ENCODE peak calls at places on chromosomes 3 and 15, in seven cellular contexts. Z is HepG2, F is right cardiac atrium, D is substantia nigra, A is GM23248, K is sigmoid colon, E is dorsolateral prefrontal cortex. B is an unnamed sample.

GRCh38 chr15:45399381-45400212 is 21.3 kb upstream of the GATM start:
- DNase-seq in Z (peak; percentile 65), F (no peak), A (peak; percentile 80), E (no peak), D (no peak), K (no peak), B (no peak)

GRCh38 chr15:70494861-70495571 is 268.3 kb downstream of the UACA start:
- DNase-seq in A (peak; percentile 94), D (no peak), Z (peak; percentile 43), F (no peak), K (no peak), E (no peak), B (no peak)

GRCh38 chr3:29338981-29339833 is 58.3 kb downstream of the RBMS3 start:
- DNase-seq in E (no peak), D (no peak), K (no peak), A (peak; percentile 65), F (no peak), Z (no peak), B (no peak)

GRCh38 chr3:139893264-139893962 is 41.6 kb upstream of the CLSTN2 start:
- DNase-seq in K (peak; percentile 70), F (peak; percentile 74), D (no peak), Z (no peak), A (no peak), E (no peak), B (peak; percentile 42)

GRCh38 chr3:86990734-86991481 is at the start of gene VGLL3:
- DNase-seq in F (peak; percentile 92), E (no peak), K (peak; percentile 93), Z (no peak), D (no peak), A (peak; percentile 93), B (peak; percentile 85)

GRCh38 chr15:73818308-73818985 is 54.9 kb upstream of the TBC1D21 start:
- DNase-seq in K (no peak), Z (no peak), A (no peak), F (no peak), E (peak; percentile 56), D (no peak), B (no peak)

GRCh38 chr15:31236184-31237041 is 90.2 kb upstream of the KLF13 start:
- DNase-seq in A (peak; percentile 96), K (peak; percentile 96), D (no peak), Z (peak; percentile 64), E (peak; percentile 69), F (peak; percentile 86), B (peak; percentile 80)

GRCh38 chr3:64151335-64151871 is 73.9 kb downstream of the PRICKLE2 start:
- DNase-seq in F (no peak), E (no peak), Z (no peak), K (no peak), D (no peak), A (no peak), B (no peak)

GRCh38 chr3:126414406-126414805 is 19.7 kb downstream of the CFAP100 start:
- DNase-seq in Z (no peak), A (no peak), D (no peak), E (no peak), K (peak; percentile 47), F (no peak), B (no peak)

GRCh38 chr15:34759992-34760391 is 5.2 kb upstream of the GJD2 start:
- DNase-seq in E (no peak), Z (no peak), K (no peak), A (peak; percentile 9), D (no peak), F (no peak), B (no peak)

GRCh38 chr15:95025924-95026728 is 794.8 kb downstream of the MCTP2 start:
- DNase-seq in Z (no peak), D (no peak), K (peak; percentile 65), F (peak; percentile 82), A (peak; percentile 76), E (no peak), B (peak; percentile 56)

GRCh38 chr3:177973241-177973840 is 562.9 kb upstream of the KCNMB2 start:
- DNase-seq in E (no peak), D (no peak), Z (no peak), K (no peak), A (peak; percentile 62), F (no peak), B (no peak)

GRCh38 chr3:111723293-111723963 is 128.3 kb upstream of the ZBED2 start:
- DNase-seq in E (no peak), A (peak; percentile 82), K (no peak), F (no peak), D (no peak), Z (no peak), B (no peak)

GRCh38 chr3:184783309-184783708 is 28.7 kb upstream of the VPS8 start:
- DNase-seq in Z (no peak), A (peak; percentile 30), F (no peak), K (no peak), D (no peak), E (no peak), B (no peak)

GRCh38 chr3:16516695-16517481 is 3.4 kb upstream of the RFTN1 start:
- DNase-seq in F (peak; percentile 71), Z (peak; percentile 33), K (no peak), D (no peak), E (no peak), A (peak; percentile 74), B (peak; percentile 51)

GRCh38 chr3:48607519-48607918 is 1.9 kb downstream of the UQCRC1 start:
- DNase-seq in K (no peak), Z (no peak), F (no peak), A (peak; percentile 52), E (no peak), D (no peak), B (no peak)

GRCh38 chr15:47795864-47796263 is 78.6 kb downstream of the SEMA6D start:
- DNase-seq in A (no peak), Z (no peak), D (no peak), F (no peak), E (no peak), K (no peak), B (no peak)

GRCh38 chr3:159418571-159419526 is 569.8 kb upstream of the IL12A start:
- DNase-seq in D (no peak), F (no peak), E (no peak), K (no peak), A (peak; percentile 60), Z (no peak), B (no peak)

GRCh38 chr15:37995461-37996347 is 61.3 kb downstream of the TMCO5A start:
- DNase-seq in A (peak; percentile 89), E (no peak), K (no peak), F (no peak), Z (peak; percentile 18), D (no peak), B (no peak)

GRCh38 chr3:196632033-196632751 is 7.3 kb upstream of the NRROS start:
- DNase-seq in F (peak; percentile 96), D (peak; percentile 69), Z (peak; percentile 54), E (peak; percentile 67), A (peak; percentile 90), K (peak; percentile 87), B (peak; percentile 63)

GRCh38 chr3:57770121-57770828 is 14.2 kb downstream of the SLMAP start:
- DNase-seq in F (no peak), Z (no peak), K (no peak), D (no peak), E (no peak), A (no peak), B (no peak)
- H3K27ac ChIP-seq in F (no peak overlapping the region), Z (peak overlapping the region; percentile 21), K (no peak overlapping the region), D (no peak overlapping the region), E (no peak overlapping the region), A (no peak overlapping the region), B (peak overlapping the region; percentile 46)

GRCh38 chr3:118806423-118806822 is 228.2 kb downstream of the IGSF11 start:
- DNase-seq in K (no peak), A (no peak), D (no peak), Z (no peak), E (no peak), F (no peak), B (no peak)

GRCh38 chr3:118801899-118802298 is 232.7 kb downstream of the IGSF11 start:
- DNase-seq in A (no peak), Z (no peak), E (no peak), K (no peak), D (no peak), F (peak; percentile 72), B (no peak)

GRCh38 chr3:118802325-118803095 is 232.1 kb downstream of the IGSF11 start:
- DNase-seq in E (no peak), F (no peak), D (no peak), K (no peak), A (no peak), Z (no peak), B (no peak)

GRCh38 chr3:118803096-118803476 is 231.6 kb downstream of the IGSF11 start:
- DNase-seq in E (no peak), D (no peak), Z (peak; percentile 27), A (no peak), K (no peak), F (no peak), B (no peak)

DNA sequence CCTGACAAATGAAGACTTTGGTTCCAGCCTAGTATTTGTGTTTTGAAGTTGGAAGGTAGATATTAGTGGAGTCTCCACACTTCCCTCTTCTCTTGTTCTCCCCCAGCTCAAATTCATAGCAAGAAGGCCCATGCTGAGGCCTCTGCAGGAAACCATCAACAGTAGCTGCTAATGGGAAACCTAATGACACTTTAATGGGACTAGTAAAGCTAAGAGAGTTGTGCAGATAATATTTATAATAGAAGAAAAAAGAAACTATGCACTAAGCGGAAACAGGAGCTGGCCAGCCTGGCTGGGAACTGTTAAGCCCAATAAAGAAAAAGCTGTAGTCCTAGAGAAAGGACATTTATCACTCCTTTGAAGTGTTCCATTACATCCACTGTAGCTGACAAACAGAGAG is 229.7 kb downstream of the IGSF11 start:
- DNase-seq in A (no peak), D (no peak), K (no peak), Z (no peak), E (no peak), F (no peak), B (no peak)
- H3K27ac ChIP-seq in A (no peak overlapping the region), D (no peak overlapping the region), K (no peak overlapping the region), Z (no peak overlapping the region), E (no peak overlapping the region), F (no peak overlapping the region), B (no peak overlapping the region)

GRCh38 chr3:123158330-123158729 is 43.4 kb upstream of the SEC22A start:
- DNase-seq in D (no peak), E (no peak), K (no peak), Z (no peak), F (no peak), A (peak; percentile 14), B (no peak)
- H3K27ac ChIP-seq in D (no peak overlapping the region), E (no peak overlapping the region), K (no peak overlapping the region), Z (peak overlapping the region; percentile 48), F (peak overlapping the region; percentile 7), A (no peak overlapping the region), B (no peak overlapping the region)

DNA sequence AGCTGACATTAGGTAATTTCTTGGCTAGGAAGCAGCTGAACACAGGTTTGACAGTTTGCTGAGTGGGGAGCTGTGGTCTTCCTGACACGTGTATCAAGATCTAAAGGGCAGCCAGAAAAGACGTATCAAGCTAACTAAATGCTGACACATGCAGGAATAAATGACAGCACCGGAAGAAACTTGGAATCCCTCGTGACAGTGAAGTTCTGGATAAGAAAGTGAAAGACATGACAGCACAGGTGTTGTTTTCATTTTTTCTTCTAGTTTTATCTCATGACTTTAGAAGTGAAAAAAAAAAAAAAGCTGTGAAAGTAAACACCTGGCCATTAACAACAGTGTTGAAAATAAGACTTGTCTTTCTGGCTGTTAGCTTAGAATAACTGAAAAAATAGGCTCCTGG is 48.7 kb downstream of the FGF7 start:
- DNase-seq in E (no peak), D (no peak), A (no peak), K (no peak), F (no peak), Z (no peak), B (no peak)
- H3K27ac ChIP-seq in E (no peak overlapping the region), D (no peak overlapping the region), A (peak overlapping the region; percentile 40), K (no peak overlapping the region), F (no peak overlapping the region), Z (no peak overlapping the region), B (no peak overlapping the region)